ENCODE peak calls at places on chromosomes 11 and 22, in four cellular contexts. U, E, P and N are unnamed samples.
A peak's percentile ranks its signal among the peaks of the same experiment; 100 is the strongest.

GRCh38 chr22:42313804-42314581 is 43.5 kb upstream of the TCF20 start:
- DNase-seq in U (peak; percentile 45), E (no peak), P (peak; percentile 91), N (peak; percentile 58)

GRCh38 chr11:6812391-6813005 is 13.0 kb upstream of the OR6A2 start:
- DNase-seq in U (no peak), E (no peak), P (peak; percentile 51), N (peak; percentile 32)

GRCh38 chr22:47457509-47458300 is 695.3 kb downstream of the TBC1D22A start:
- DNase-seq in U (no peak), E (no peak), P (no peak), N (no peak)

GRCh38 chr22:22037740-22038139 is 55.2 kb upstream of the TOP3B start:
- DNase-seq in U (no peak), E (no peak), P (peak; percentile 38), N (no peak)

GRCh38 chr22:43270314-43270908 is 72.8 kb downstream of the SCUBE1 start:
- DNase-seq in U (no peak), E (no peak), P (peak; percentile 50), N (no peak)

GRCh38 chr11:117300301-117300700 is 9.2 kb downstream of the BACE1-AS start:
- DNase-seq in U (no peak), E (peak; percentile 83), P (peak; percentile 73), N (no peak)

GRCh38 chr22:49230194-49230577 is 597.5 kb downstream of the BRD1 start:
- DNase-seq in U (no peak), E (no peak), P (peak; percentile 76), N (no peak)

GRCh38 chr11:116843661-116844060 is 6.2 kb upstream of the APOA1 start:
- DNase-seq in U (no peak), E (peak; percentile 12), P (no peak), N (no peak)

GRCh38 chr11:69251639-69252493 is 42.1 kb upstream of the MYEOV start:
- DNase-seq in U (no peak), E (no peak), P (no peak), N (no peak)

GRCh38 chr22:20591295-20591645 is 83.9 kb downstream of the MED15 start:
- DNase-seq in U (no peak), E (no peak), P (no peak), N (no peak)

GRCh38 chr22:49358041-49358440 is 469.6 kb downstream of the BRD1 start:
- DNase-seq in U (no peak), E (no peak), P (no peak), N (no peak)

GRCh38 chr22:23233746-23234408 is 53.6 kb downstream of the BCR start:
- DNase-seq in U (peak; percentile 60), E (no peak), P (no peak), N (no peak)

GRCh38 chr11:85965202-85965601 is 103.7 kb downstream of the PICALM start:
- DNase-seq in U (no peak), E (no peak), P (no peak), N (no peak)

GRCh38 chr11:14852571-14853177 is 39.4 kb downstream of the CYP2R1 start:
- DNase-seq in U (no peak), E (no peak), P (no peak), N (no peak)

GRCh38 chr11:2426221-2426620 is 18.1 kb downstream of the TRPM5 start:
- DNase-seq in U (no peak), E (no peak), P (no peak), N (no peak)

GRCh38 chr22:16958475-16958874 is 49.5 kb downstream of the GAB4 start:
- DNase-seq in U (no peak), E (no peak), P (no peak), N (no peak)

GRCh38 chr11:3073029-3073435 is 15.8 kb upstream of the CARS1 start:
- DNase-seq in U (no peak), E (no peak), P (no peak), N (no peak)

GRCh38 chr11:66559141-66559861 is 9.1 kb downstream of the CTSF start:
- DNase-seq in U (peak; percentile 27), E (peak; percentile 66), P (no peak), N (no peak)

GRCh38 chr22:34414467-34415440 is 494.5 kb upstream of the LARGE1 start:
- DNase-seq in U (no peak), E (no peak), P (peak; percentile 95), N (peak; percentile 1)

GRCh38 chr22:20457506-20458240 is 20.0 kb upstream of the SCARF2 start:
- DNase-seq in U (no peak), E (peak; percentile 18), P (no peak), N (no peak)

GRCh38 chr22:20799449-20799848 is 25.5 kb downstream of the SERPIND1 start:
- DNase-seq in U (no peak), E (no peak), P (no peak), N (no peak)

GRCh38 chr11:60756307-60757032 is at the start of gene MS4A15:
- DNase-seq in U (no peak), E (no peak), P (peak; percentile 55), N (peak; percentile 22)

GRCh38 chr11:13289081-13289480 is 11.5 kb downstream of the BMAL1 start:
- DNase-seq in U (no peak), E (no peak), P (peak; percentile 63), N (no peak)

GRCh38 chr11:117072517-117073218 is 25.6 kb downstream of the SIK3 start:
- DNase-seq in U (no peak), E (no peak), P (no peak), N (peak; percentile 85)

GRCh38 chr11:2466869-2467694 is 22.3 kb downstream of the KCNQ1 start:
- DNase-seq in U (no peak), E (no peak), P (no peak), N (no peak)

GRCh38 chr11:14036495-14036894 is 74.0 kb downstream of the SPON1 start:
- DNase-seq in U (no peak), E (no peak), P (no peak), N (peak; percentile 42)

GRCh38 chr11:74577624-74578396 is 14.6 kb upstream of the POLD3 start:
- DNase-seq in U (no peak), E (no peak), P (no peak), N (no peak)

GRCh38 chr11:108122166-108122628 is 830 bp downstream of the ACAT1 start:
- DNase-seq in U (no peak), E (no peak), P (peak; percentile 31), N (no peak)

GRCh38 chr11:48005133-48005532 is 24.8 kb downstream of the PTPRJ start:
- DNase-seq in U (no peak), E (no peak), P (no peak), N (no peak)

DNA sequence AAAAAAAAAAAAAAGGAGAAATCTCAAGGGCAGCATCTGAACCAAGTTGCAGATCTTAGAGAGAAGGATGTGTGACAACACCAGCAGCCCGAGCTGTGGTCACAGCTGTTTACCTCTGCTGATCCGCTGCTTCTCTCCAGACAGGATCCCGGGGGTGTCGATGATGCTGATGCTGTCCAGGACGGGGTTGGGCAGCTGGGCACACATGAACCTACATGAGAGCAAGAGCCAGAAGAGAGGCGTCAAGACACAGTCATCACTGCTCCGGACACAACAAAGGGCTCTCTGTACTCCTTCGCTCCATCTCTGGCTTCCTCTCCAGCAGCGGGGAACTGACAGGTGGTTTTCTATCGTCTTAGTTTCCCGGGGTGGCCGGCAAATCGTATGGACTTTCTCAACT is 4.1 kb downstream of the EHD1 start:
- DNase-seq in U (no peak), E (no peak), P (no peak), N (no peak)
- H3K27ac ChIP-seq in U (peak overlapping the region; percentile 94), E (no peak overlapping the region), P (no peak overlapping the region), N (peak overlapping the region; percentile 86)

DNA sequence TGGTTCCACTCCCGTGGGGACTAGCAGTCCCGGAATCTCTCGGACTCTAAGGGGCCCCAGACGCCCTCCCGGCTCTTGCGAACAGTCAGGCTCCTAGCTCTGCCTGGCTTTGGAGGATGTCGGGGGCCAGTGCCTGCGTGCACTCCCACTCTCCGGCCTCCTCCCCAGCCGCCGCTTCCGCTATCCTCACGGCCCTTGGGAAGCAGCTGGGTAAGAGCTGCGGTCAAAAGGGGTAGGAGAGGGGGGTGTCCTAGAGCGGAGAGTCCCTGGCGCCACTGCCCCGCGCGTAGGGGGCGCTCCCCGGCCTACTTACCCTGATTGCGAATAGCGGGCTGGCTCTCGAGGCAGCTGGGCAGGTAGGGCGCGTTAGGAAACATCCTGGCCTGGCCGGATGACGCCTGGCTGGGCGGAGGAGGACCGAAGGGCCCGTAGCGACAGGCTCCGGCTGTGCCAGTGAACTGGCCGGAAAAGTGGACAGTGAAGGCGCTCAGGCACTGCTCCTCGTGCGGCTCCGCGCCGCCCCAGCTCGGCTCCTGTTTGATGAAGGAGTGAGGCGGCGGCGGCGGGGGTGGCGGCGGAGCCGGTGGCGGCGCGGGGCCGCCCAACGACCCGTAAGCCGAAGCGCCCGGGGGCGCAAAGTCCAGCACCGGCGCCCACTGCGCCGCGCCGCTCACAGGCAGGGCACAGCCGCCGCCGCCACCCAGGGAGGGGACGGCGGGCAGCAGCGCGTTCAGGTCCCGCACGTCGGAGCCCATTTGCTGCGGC is 770 bp downstream of the WT1 start:
- DNase-seq in U (no peak), E (peak; percentile 68), P (peak; percentile 69), N (no peak)
- TF ChIP-seq CTCF in U (peak; percentile 33), E (peak; percentile 17), P (peak; percentile 36), N (no peak)

DNA sequence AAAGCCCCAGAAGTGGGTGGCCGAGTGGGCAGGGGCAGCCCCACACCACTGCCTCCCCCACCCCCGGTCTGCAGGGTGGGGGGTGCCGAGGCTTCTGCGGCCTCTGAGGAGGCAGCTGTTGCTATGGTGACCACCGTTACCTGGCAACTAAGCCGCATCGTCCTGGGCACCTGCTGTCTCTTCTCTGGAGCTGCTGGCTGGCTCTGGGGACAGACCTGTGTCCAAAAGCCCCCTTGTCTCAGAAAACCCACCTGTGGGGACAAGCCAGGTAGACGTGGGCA is 79.9 kb upstream of the PRR5 start:
- DNase-seq in U (no peak), E (peak; percentile 10), P (peak; percentile 83), N (no peak)
- H3K27ac ChIP-seq in U (no peak overlapping the region), E (no peak overlapping the region), P (no peak overlapping the region), N (no peak overlapping the region)

GRCh38 chr11:46808804-46809431 is 37.2 kb downstream of the CKAP5 start:
- DNase-seq in U (no peak), E (no peak), P (no peak), N (peak; percentile 17)
- TF ChIP-seq CTCF in U (peak; percentile 36), E (no peak), P (peak; percentile 34), N (peak; percentile 55)